ENCODE peak calls at places on chromosome 6, in six cellular contexts. I is astrocyte of the spinal cord, K is prostate gland, Y is adrenal gland, N is tibial artery, S is heart right ventricle. Q is an unnamed sample.

GRCh38 chr6:2580996-2581395 is 169.7 kb downstream of the MYLK4 start:
- DNase-seq in I (no peak), Y (no peak), N (no peak), S (no peak), K (no peak), Q (no peak)

GRCh38 chr6:85462673-85463072 is 12.8 kb downstream of the NT5E start:
- DNase-seq in Y (no peak), S (no peak), K (no peak), I (no peak), N (no peak), Q (no peak)

GRCh38 chr6:44858998-44859397 is 469.1 kb upstream of the RUNX2 start:
- DNase-seq in N (no peak), S (no peak), I (peak), K (no peak), Y (no peak), Q (no peak)

GRCh38 chr6:142946181-142946923 is 1.4 kb upstream of the HIVEP2 start:
- DNase-seq in S (peak), I (peak), N (peak), Y (peak), K (peak), Q (peak)

GRCh38 chr6:67640462-67640861 is 994.6 kb upstream of the ADGRB3 start:
- DNase-seq in S (no peak), N (no peak), I (peak), K (no peak), Y (no peak), Q (no peak)

GRCh38 chr6:79267128-79267527 is 32.6 kb upstream of the HMGN3 start:
- DNase-seq in N (no peak), Y (no peak), K (no peak), S (no peak), I (no peak), Q (no peak)

GRCh38 chr6:105932440-105932839 is 153.7 kb upstream of the PRDM1 start:
- DNase-seq in I (no peak), S (no peak), K (no peak), N (no peak), Y (no peak), Q (no peak)

GRCh38 chr6:164142312-164142711 is 727.8 kb downstream of the QKI start:
- DNase-seq in N (no peak), I (no peak), K (no peak), Y (no peak), S (no peak), Q (no peak)

GRCh38 chr6:128806274-128806673 is 76.7 kb upstream of the LAMA2 start:
- DNase-seq in N (no peak), I (no peak), S (no peak), Y (no peak), K (no peak), Q (no peak)

GRCh38 chr6:151063339-151063738 is 176.4 kb upstream of the AKAP12 start:
- DNase-seq in I (peak), S (no peak), Y (no peak), K (no peak), N (no peak), Q (no peak)

GRCh38 chr6:156557269-156557885 is 219.8 kb upstream of the ARID1B start:
- DNase-seq in I (peak), S (peak), K (peak), Y (no peak), N (no peak), Q (no peak)

GRCh38 chr6:10626154-10626741 is 68.2 kb downstream of the C6orf52 start:
- DNase-seq in S (no peak), K (no peak), N (no peak), Y (no peak), I (no peak), Q (no peak)

GRCh38 chr6:20801595-20801994 is 267.3 kb downstream of the CDKAL1 start:
- DNase-seq in N (no peak), Y (no peak), K (no peak), S (no peak), I (no peak), Q (no peak)

GRCh38 chr6:48111143-48111506 is at the start of gene PTCHD4:
- DNase-seq in N (no peak), Y (no peak), I (peak), K (peak), S (peak), Q (no peak)

GRCh38 chr6:3259491-3259958 is 778 bp downstream of the PSMG4 start:
- DNase-seq in S (peak), I (peak), Y (no peak), N (no peak), K (no peak), Q (no peak)

GRCh38 chr6:144262470-144263369 is 22.4 kb upstream of the UTRN start:
- DNase-seq in N (no peak), K (no peak), S (no peak), I (no peak), Y (no peak), Q (no peak)

GRCh38 chr6:26217714-26218075 is 130.5 kb downstream of the HFE start:
- DNase-seq in S (no peak), K (no peak), N (no peak), Y (no peak), I (peak), Q (no peak)

GRCh38 chr6:26215200-26216014 is 128.2 kb downstream of the HFE start:
- DNase-seq in Y (no peak), K (no peak), N (no peak), S (no peak), I (peak), Q (no peak)

GRCh38 chr6:26218824-26219223 is 131.6 kb downstream of the HFE start:
- DNase-seq in N (no peak), S (no peak), K (no peak), I (no peak), Y (no peak), Q (no peak)

GRCh38 chr6:26216015-26216885 is 129.0 kb downstream of the HFE start:
- DNase-seq in S (peak), Y (peak), K (peak), I (peak), N (peak), Q (peak)

DNA sequence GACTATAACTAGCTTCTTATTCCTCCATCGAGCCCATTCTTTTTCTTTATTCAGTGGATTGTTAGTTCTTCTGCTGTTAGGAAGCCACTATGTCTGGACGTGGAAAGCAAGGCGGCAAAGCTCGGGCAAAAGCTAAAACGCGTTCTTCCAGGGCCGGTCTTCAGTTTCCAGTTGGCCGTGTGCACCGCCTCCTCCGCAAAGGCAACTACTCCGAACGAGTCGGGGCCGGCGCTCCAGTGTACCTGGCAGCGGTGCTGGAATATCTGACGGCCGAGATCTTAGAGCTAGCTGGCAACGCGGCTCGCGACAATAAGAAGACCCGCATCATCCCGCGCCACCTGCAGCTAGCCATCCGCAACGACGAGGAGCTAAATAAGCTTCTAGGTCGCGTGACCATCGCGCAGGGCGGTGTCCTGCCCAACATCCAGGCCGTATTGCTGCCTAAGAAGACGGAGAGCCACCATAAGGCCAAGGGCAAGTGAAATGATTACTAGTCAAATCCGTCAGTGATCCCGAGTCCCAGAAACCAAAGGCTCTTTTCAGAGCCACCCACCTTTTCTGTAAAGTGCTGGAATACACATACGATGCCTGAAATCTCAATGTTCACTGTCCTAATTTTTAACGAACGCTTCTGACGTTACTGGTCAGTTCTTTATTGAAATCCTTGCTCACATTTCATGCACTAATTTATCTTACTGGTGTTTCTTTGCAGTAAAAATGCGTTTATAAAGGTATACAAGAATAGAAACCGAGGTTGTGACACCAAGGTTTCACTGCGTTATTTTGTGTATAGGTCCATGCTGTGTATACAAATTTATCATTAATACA is 129.9 kb downstream of the HFE start:
- DNase-seq in S (peak), K (peak), N (peak), I (peak), Y (peak), Q (no peak)
- TF ChIP-seq CTCF in S (peak), K (no peak), N (peak), I (peak), Y (peak), Q (no peak)

GRCh38 chr6:107957165-107957908 is 671 bp downstream of the SEC63 start:
- DNase-seq in N (peak), I (peak), K (peak), S (peak), Y (peak), Q (peak)
- TF ChIP-seq CTCF in N (no peak), I (no peak), K (no peak), S (no peak), Y (no peak), Q (no peak)

DNA sequence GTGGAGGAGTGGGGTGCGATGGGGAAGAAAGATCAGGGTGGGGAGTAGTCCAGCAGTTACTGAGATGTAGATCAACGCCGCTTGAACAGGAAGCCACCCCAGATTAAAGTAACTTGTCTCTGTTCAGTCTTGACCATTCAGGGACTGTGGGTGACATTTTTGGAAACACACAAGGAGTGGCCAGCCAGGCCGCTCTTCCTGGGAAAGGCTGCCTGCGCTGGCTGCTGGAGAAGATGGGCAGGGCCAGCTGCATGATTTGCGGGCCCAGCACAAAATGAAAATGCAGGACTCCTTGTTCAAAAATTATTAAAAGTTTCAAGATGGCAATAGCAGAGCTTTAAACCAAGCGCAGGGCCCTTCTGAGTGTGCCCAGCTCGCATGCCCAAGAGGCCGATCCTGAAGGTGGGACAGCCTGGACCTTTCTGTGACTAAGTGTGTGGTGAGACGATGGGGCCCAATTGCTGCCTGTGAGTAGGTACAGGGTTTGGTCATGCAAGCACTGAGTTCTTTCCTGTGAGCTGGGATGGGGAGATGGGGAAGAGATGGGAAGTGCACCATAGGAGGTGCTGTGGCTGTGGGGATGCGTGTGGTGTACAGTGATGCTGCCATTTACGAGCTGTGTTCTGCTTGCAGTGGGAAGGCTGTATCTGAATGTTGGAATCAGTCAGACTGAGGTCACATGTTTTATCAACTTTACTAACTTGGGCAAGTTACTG is 51.3 kb downstream of the DAAM2 start:
- DNase-seq in N (no peak), I (no peak), K (no peak), S (no peak), Y (no peak), Q (no peak)
- TF ChIP-seq CTCF in N (peak), I (no peak), K (no peak), S (no peak), Y (no peak), Q (no peak)

GRCh38 chr6:107360476-107360875 is 98.9 kb downstream of the PDSS2 start:
- DNase-seq in N (no peak), K (no peak), Y (no peak), I (no peak), S (no peak), Q (no peak)
- TF ChIP-seq CTCF in N (no peak), K (no peak), Y (no peak), I (no peak), S (no peak), Q (no peak)

GRCh38 chr6:28880519-28880893 is 43.3 kb downstream of the TRIM27 start:
- DNase-seq in K (no peak), I (no peak), S (no peak), N (no peak), Y (no peak), Q (no peak)

GRCh38 chr6:28880894-28881780 is 42.6 kb downstream of the TRIM27 start:
- DNase-seq in I (peak), Y (peak), S (peak), K (peak), N (peak), Q (peak)

GRCh38 chr6:28871335-28872156 is 52.2 kb downstream of the TRIM27 start:
- DNase-seq in K (no peak), S (no peak), I (no peak), Y (no peak), N (no peak), Q (no peak)

GRCh38 chr6:28876702-28877101 is 47.1 kb downstream of the TRIM27 start:
- DNase-seq in Y (no peak), I (no peak), K (no peak), N (no peak), S (no peak), Q (no peak)

DNA sequence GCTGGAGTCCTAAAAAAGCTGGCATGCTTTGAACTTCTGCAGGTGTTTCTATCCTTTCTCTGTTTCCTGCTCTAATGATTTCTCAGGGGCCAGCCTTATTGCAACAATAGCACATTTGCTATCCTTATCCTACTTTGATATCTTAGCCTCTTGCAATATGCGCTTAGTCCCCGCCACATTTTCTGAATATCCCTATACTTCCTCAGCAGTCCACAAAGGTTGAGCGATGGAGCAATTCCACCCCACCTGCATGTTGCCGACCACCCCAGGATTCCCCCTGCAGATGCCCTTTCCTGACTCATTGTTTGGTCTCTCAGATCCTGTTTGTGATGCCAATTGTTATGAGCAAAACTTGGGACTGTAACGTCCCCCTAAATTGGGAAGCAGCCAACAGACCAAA is 48.4 kb downstream of the TRIM27 start:
- DNase-seq in I (no peak), N (no peak), Y (no peak), S (no peak), K (no peak), Q (no peak)
- TF ChIP-seq CTCF in I (no peak), N (no peak), Y (no peak), S (no peak), K (no peak), Q (no peak)

GRCh38 chr6:140671926-140672325 is 1297.5 kb upstream of the CITED2 start:
- DNase-seq in Y (no peak), I (no peak), N (no peak), K (no peak), S (no peak), Q (no peak)
- TF ChIP-seq CTCF in Y (peak), I (no peak), N (no peak), K (no peak), S (no peak), Q (no peak)

GRCh38 chr6:152232494-152233151 is 404.5 kb downstream of the SYNE1 start:
- DNase-seq in K (no peak), Y (no peak), I (peak), N (no peak), S (no peak), Q (no peak)
- TF ChIP-seq CTCF in K (no peak), Y (no peak), I (no peak), N (no peak), S (no peak), Q (no peak)

GRCh38 chr6:33828764-33829731 is 25.2 kb upstream of the MLN start:
- DNase-seq in K (no peak), S (no peak), I (no peak), N (no peak), Y (no peak), Q (no peak)
- TF ChIP-seq CTCF in K (no peak), S (no peak), I (no peak), N (no peak), Y (no peak), Q (no peak)

DNA sequence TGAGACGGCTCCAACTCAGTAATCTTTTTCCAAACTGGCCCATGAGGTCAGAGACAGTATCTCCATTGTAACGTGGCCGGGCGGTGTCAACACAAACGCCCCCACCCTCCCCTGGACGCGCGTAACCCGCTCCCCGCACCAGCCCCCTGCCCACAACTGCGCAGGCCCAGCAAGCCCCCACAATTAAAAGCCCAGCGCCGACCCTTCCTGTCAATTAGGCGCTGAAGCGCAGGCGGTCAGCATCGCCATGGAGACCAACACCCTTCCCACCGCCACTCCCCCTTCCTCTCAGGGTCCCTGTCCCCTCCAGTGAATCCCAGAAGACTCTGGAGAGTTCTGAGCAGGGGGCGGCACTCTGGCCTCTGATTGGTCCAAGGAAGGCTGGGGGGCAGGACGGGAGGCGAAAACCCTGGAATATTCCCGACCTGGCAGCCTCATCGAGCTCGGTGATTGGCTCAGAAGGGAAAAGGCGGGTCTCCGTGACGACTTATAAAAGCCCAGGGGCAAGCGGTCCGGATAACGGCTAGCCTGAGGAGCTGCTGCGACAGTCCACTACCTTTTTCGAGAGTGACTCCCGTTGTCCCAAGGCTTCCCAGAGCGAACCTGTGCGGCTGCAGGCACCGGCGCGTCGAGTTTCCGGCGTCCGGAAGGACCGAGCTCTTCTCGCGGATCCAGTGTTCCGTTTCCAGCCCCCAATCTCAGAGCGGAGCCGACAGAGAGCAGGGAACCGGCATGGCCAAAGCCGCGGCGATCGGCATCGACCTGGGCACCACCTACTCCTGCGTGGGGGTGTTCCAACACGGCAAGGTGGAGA is at the start of the genes HSPA1A and HSPA1L:
- DNase-seq in N (peak), I (peak), S (peak), Y (peak), K (peak), Q (peak)
- TF ChIP-seq CTCF in N (no peak), I (no peak), S (no peak), Y (no peak), K (no peak), Q (no peak)

GRCh38 chr6:81901589-81901988 is 149.1 kb upstream of the TENT5A start:
- DNase-seq in Y (peak), I (no peak), K (no peak), N (no peak), S (peak), Q (no peak)

GRCh38 chr6:81897793-81898192 is 145.3 kb upstream of the TENT5A start:
- DNase-seq in S (no peak), Y (no peak), I (no peak), K (no peak), N (no peak), Q (no peak)

GRCh38 chr6:81896561-81896960 is 144.1 kb upstream of the TENT5A start:
- DNase-seq in I (peak), K (no peak), N (no peak), S (no peak), Y (no peak), Q (no peak)

GRCh38 chr6:81895511-81896185 is 143.2 kb upstream of the TENT5A start:
- DNase-seq in Y (no peak), S (no peak), N (no peak), I (peak), K (no peak), Q (no peak)

DNA sequence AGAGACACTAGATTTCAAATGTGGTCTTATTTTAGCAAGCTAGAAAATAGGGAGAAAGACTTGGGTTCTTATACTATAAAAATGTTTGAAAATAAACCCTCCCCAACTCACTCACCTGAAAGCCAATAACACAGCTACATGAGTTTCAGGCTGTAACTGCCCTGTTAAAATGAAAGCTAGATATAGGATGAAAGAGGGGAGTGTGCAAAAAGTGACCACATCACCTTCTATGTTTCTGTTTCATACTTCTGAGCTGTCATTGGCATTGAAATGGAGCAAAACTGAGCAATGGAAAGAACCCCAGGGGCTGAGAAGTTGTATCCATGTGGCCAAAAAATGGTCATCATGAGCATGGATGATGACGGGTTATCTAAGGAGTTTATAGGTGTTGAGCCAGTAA is 148.1 kb upstream of the TENT5A start:
- DNase-seq in Y (no peak), N (no peak), I (no peak), S (no peak), K (no peak), Q (no peak)
- TF ChIP-seq CTCF in Y (no peak), N (no peak), I (no peak), S (no peak), K (no peak), Q (no peak)